ENCODE peak calls at places on chromosomes 4 and X, in ten cellular contexts. C is left cardiac atrium, B is substantia nigra, Q is fibroblast of mammary gland, L is nephron progenitor cell, J is immature natural killer cell, K is posterior cingulate gyrus, D is aorta, I is IMR-90, N is astrocyte of the spinal cord. A is an unnamed sample.
A peak's percentile ranks its signal among the peaks of the same experiment; 100 is the strongest.

GRCh38 chr4:131288441-131288840 is 1860.7 kb upstream of the PCDH10 start:
- DNase-seq in C (no peak), B (no peak), Q (no peak), L (no peak), J (no peak), K (no peak), D (no peak), I (no peak), N (no peak), A (no peak)

GRCh38 chr4:165631912-165632311 is 241.1 kb upstream of the TLL1 start:
- DNase-seq in C (no peak), B (peak; percentile 13), Q (no peak), L (no peak), J (no peak), K (no peak), D (no peak), I (no peak), N (no peak), A (no peak)

GRCh38 chr4:8252301-8253173 is 17.0 kb upstream of the HTRA3 start:
- DNase-seq in C (peak; percentile 20), B (no peak), Q (no peak), L (no peak), J (no peak), K (no peak), D (no peak), I (peak; percentile 63), N (no peak), A (no peak)

GRCh38 chr4:173924561-173924960 is 358.9 kb downstream of the FBXO8 start:
- DNase-seq in C (no peak), B (no peak), Q (no peak), L (no peak), J (no peak), K (no peak), D (no peak), I (no peak), N (no peak), A (no peak)

GRCh38 chr4:5452156-5452555 is 256.2 kb downstream of the EVC2 start:
- DNase-seq in C (no peak), B (no peak), Q (no peak), L (no peak), J (no peak), K (peak; percentile 8), D (no peak), I (no peak), N (no peak), A (no peak)

GRCh38 chrX:10259716-10260115 is 102.9 kb downstream of the CLCN4 start:
- DNase-seq in C (no peak), B (no peak), Q (peak; percentile 26), L (no peak), J (no peak), K (no peak), D (no peak), I (peak; percentile 55), N (peak; percentile 31), A (no peak)

GRCh38 chr4:121428721-121429120 is 47.9 kb upstream of the QRFPR start:
- DNase-seq in C (no peak), B (no peak), Q (peak; percentile 46), L (no peak), J (no peak), K (no peak), D (no peak), I (peak; percentile 22), N (peak; percentile 50), A (no peak)

GRCh38 chr4:2962614-2963184 is 507 bp downstream of the NOP14 start:
- DNase-seq in C (peak; percentile 57), B (no peak), Q (peak; percentile 54), L (peak; percentile 68), J (no peak), K (peak; percentile 89), D (peak; percentile 83), I (peak; percentile 38), N (no peak), A (peak; percentile 57)

GRCh38 chr4:72374156-72374555 is 194.9 kb downstream of the ADAMTS3 start:
- DNase-seq in C (no peak), B (no peak), Q (no peak), L (no peak), J (no peak), K (no peak), D (no peak), I (no peak), N (no peak), A (no peak)

GRCh38 chrX:129932792-129933321 is 26.9 kb downstream of the UTP14A start:
- DNase-seq in C (peak; percentile 42), B (peak; percentile 37), Q (no peak), L (peak; percentile 35), J (no peak), K (peak; percentile 90), D (peak; percentile 76), I (no peak), N (no peak), A (peak; percentile 38)

GRCh38 chr4:182890202-182890601 is 27.0 kb downstream of the DCTD start:
- DNase-seq in C (no peak), B (no peak), Q (no peak), L (no peak), J (no peak), K (no peak), D (no peak), I (no peak), N (no peak), A (no peak)

GRCh38 chrX:35445912-35446311 is 352.2 kb upstream of the MAGEB16 start:
- DNase-seq in C (no peak), B (no peak), Q (no peak), L (no peak), J (no peak), K (no peak), D (no peak), I (no peak), N (no peak), A (no peak)

GRCh38 chr4:8709729-8710360 is 117.3 kb downstream of the CPZ start:
- DNase-seq in C (no peak), B (no peak), Q (no peak), L (peak; percentile 30), J (no peak), K (no peak), D (peak; percentile 39), I (no peak), N (no peak), A (no peak)

GRCh38 chrX:17361620-17362019 is 13.4 kb upstream of the NHS start:
- DNase-seq in C (no peak), B (no peak), Q (peak; percentile 5), L (peak; percentile 53), J (no peak), K (no peak), D (no peak), I (no peak), N (no peak), A (no peak)

A was measured in SW480.